ENCODE peak calls at places on chromosomes 16 and 17, in nine cellular contexts. R, H, X, Q, O, T, U, E and Z are unnamed samples.

GRCh38 chr17:2500446-2500845 is 11.2 kb downstream of the METTL16 start:
- DNase-seq in R (no peak), Q (no peak), H (no peak), U (no peak), E (no peak), O (no peak), T (no peak), X (no peak), Z (no peak)

GRCh38 chr17:74394977-74395376 is 27.7 kb downstream of the GPR142 start:
- DNase-seq in R (peak; percentile 37), E (no peak), O (no peak), H (no peak), Q (no peak), T (peak; percentile 86), X (no peak), U (peak; percentile 47), Z (no peak)

GRCh38 chr16:4373356-4373908 is 1.8 kb downstream of the VASN start:
- DNase-seq in T (no peak), R (no peak), X (no peak), O (no peak), E (no peak), H (peak; percentile 26), Q (no peak), U (no peak), Z (no peak)

GRCh38 chr17:49454050-49454449 is 39.4 kb upstream of the PHB1 start:
- DNase-seq in Q (no peak), U (no peak), X (no peak), H (no peak), R (no peak), T (no peak), O (no peak), E (no peak), Z (no peak)

GRCh38 chr17:4369557-4370230 is 3.2 kb upstream of the UBE2G1 start:
- DNase-seq in X (no peak), R (no peak), E (no peak), Q (no peak), O (no peak), H (no peak), T (no peak), U (no peak), Z (no peak)

GRCh38 chr16:57759541-57760356 is 24.2 kb downstream of the KATNB1 start:
- DNase-seq in E (peak; percentile 44), R (no peak), T (peak; percentile 47), Q (no peak), U (no peak), O (no peak), X (no peak), H (no peak), Z (no peak)

GRCh38 chr16:28930652-28931051 is 1.1 kb upstream of the CD19 start:
- DNase-seq in E (no peak), Q (no peak), T (no peak), X (no peak), O (no peak), H (no peak), U (no peak), R (no peak), Z (no peak)

GRCh38 chr16:68244903-68245853 is at the start of gene PLA2G15:
- DNase-seq in O (no peak), U (peak; percentile 99), H (peak; percentile 99), R (peak; percentile 97), T (peak; percentile 99), Q (no peak), E (peak; percentile 96), X (peak; percentile 94), Z (no peak)

GRCh38 chr17:81976332-81977210 is 858 bp upstream of the ASPSCR1 start:
- DNase-seq in H (no peak), Q (no peak), U (peak; percentile 55), E (peak; percentile 76), T (peak; percentile 73), R (peak; percentile 69), O (no peak), X (no peak), Z (no peak)

GRCh38 chr17:38656959-38657823 is 17.6 kb downstream of the EPOP start:
- DNase-seq in H (no peak), X (no peak), T (no peak), O (no peak), E (no peak), U (peak; percentile 25), Q (no peak), R (peak; percentile 28), Z (no peak)

GRCh38 chr17:19363460-19364035 is 1.0 kb upstream of the B9D1 start:
- DNase-seq in E (no peak), O (no peak), R (no peak), U (no peak), T (peak; percentile 41), H (no peak), X (peak; percentile 18), Q (no peak), Z (no peak)

GRCh38 chr16:539901-540530 is 12.5 kb downstream of the CAPN15 start:
- DNase-seq in R (no peak), T (no peak), H (no peak), Q (no peak), E (no peak), O (no peak), X (no peak), U (no peak), Z (no peak)

GRCh38 chr16:74942977-74943918 is 41.7 kb downstream of the WDR59 start:
- DNase-seq in H (peak; percentile 15), O (no peak), T (no peak), Q (no peak), E (no peak), U (no peak), R (no peak), X (no peak), Z (no peak)

GRCh38 chr16:74949309-74949708 is 35.6 kb downstream of the WDR59 start:
- DNase-seq in X (no peak), E (no peak), U (no peak), T (no peak), O (no peak), R (no peak), H (no peak), Q (no peak), Z (no peak)

GRCh38 chr16:74939688-74940087 is 45.2 kb downstream of the WDR59 start:
- DNase-seq in U (no peak), Q (no peak), R (no peak), E (no peak), O (no peak), H (no peak), T (no peak), X (no peak), Z (no peak)

GRCh38 chr16:74944466-74944865 is 40.5 kb downstream of the WDR59 start:
- DNase-seq in U (no peak), Q (no peak), H (no peak), R (no peak), O (no peak), T (no peak), X (no peak), E (no peak), Z (no peak)
- H3K36me3 ChIP-seq in U (no peaks in the 10 kb centered on the region), Q (peaks cover 21% of the 10 kb centered on the region), H (peaks cover 46% of the 10 kb centered on the region), R (peaks cover 15% of the 10 kb centered on the region), O (peaks cover 3% of the 10 kb centered on the region), T (no peaks in the 10 kb centered on the region), X (peaks cover 96% of the 10 kb centered on the region), E (peaks cover 78% of the 10 kb centered on the region), Z (no peaks in the 10 kb centered on the region)

GRCh38 chr16:59690216-59690615 is 956.1 kb upstream of the GOT2 start:
- DNase-seq in E (no peak), O (no peak), R (no peak), Q (no peak), X (no peak), T (no peak), H (no peak), U (no peak), Z (no peak)
- H3K4me3 ChIP-seq in E (no peak overlapping the region), O (no peak overlapping the region), R (no peak overlapping the region), Q (no peak overlapping the region), X (no peak overlapping the region), T (no peak overlapping the region), H (no peak overlapping the region), U (no peak overlapping the region), Z (no peak overlapping the region)

GRCh38 chr16:2089676-2090480 is 42.1 kb downstream of the TSC2 start:
- DNase-seq in E (no peak), T (no peak), X (no peak), R (no peak), O (no peak), H (no peak), U (peak; percentile 33), Q (no peak), Z (no peak)

GRCh38 chr16:2090819-2091721 is 43.3 kb downstream of the TSC2 start:
- DNase-seq in R (peak; percentile 94), X (no peak), E (peak; percentile 87), U (peak; percentile 92), Q (peak; percentile 41), O (peak; percentile 35), H (peak; percentile 73), T (peak; percentile 88), Z (no peak)

GRCh38 chr16:2091722-2092620 is 43.7 kb downstream of the PKD1 start:
- DNase-seq in T (no peak), U (peak; percentile 80), X (no peak), E (no peak), O (no peak), Q (no peak), R (no peak), H (no peak), Z (no peak)

GRCh38 chr16:2088759-2089358 is 41.1 kb downstream of the TSC2 start:
- DNase-seq in X (no peak), H (no peak), U (no peak), R (no peak), T (no peak), O (no peak), E (no peak), Q (peak; percentile 75), Z (no peak)

GRCh38 chr16:2090481-2090797 is 42.7 kb downstream of the TSC2 start:
- DNase-seq in Q (no peak), E (no peak), X (no peak), H (peak; percentile 58), U (no peak), O (no peak), T (peak; percentile 83), R (no peak), Z (no peak)
- H3K36me3 ChIP-seq in Q (peaks cover 25% of the 10 kb centered on the region), E (peaks cover 95% of the 10 kb centered on the region), X (peaks cover 100% of the 10 kb centered on the region), H (peaks cover 72% of the 10 kb centered on the region), U (peaks cover 5% of the 10 kb centered on the region), O (peaks cover 22% of the 10 kb centered on the region), T (peaks cover 8% of the 10 kb centered on the region), R (peaks cover 10% of the 10 kb centered on the region), Z (peaks cover 1% of the 10 kb centered on the region)

GRCh38 chr17:80831481-80831880 is 160.2 kb upstream of the CHMP6 start:
- DNase-seq in Q (no peak), H (no peak), R (no peak), X (no peak), O (no peak), U (no peak), E (no peak), T (peak; percentile 17), Z (no peak)

GRCh38 chr17:80832888-80833583 is 158.6 kb upstream of the CHMP6 start:
- DNase-seq in U (peak; percentile 81), T (peak; percentile 92), H (peak; percentile 78), E (peak; percentile 81), Q (peak; percentile 86), X (peak; percentile 88), O (peak; percentile 76), R (peak; percentile 66), Z (peak; percentile 98)

GRCh38 chr17:80833952-80834895 is 157.4 kb upstream of the CHMP6 start:
- DNase-seq in T (peak; percentile 80), U (peak; percentile 34), R (peak; percentile 18), Q (no peak), H (peak; percentile 65), O (no peak), E (peak; percentile 47), X (no peak), Z (no peak)

GRCh38 chr17:80830020-80830780 is 161.4 kb upstream of the CHMP6 start:
- DNase-seq in T (peak; percentile 47), H (no peak), Q (no peak), O (no peak), X (no peak), R (no peak), U (no peak), E (no peak), Z (no peak)

GRCh38 chr17:80832266-80832676 is 159.4 kb upstream of the CHMP6 start:
- DNase-seq in E (no peak), X (no peak), U (peak; percentile 25), R (no peak), Q (no peak), H (no peak), T (peak; percentile 49), O (peak; percentile 29), Z (no peak)
- H3K4me3 ChIP-seq in E (peak overlapping the region; percentile 52), X (peak overlapping the region; percentile 49), U (no peak overlapping the region), R (no peak overlapping the region), Q (peak overlapping the region; percentile 41), H (peak overlapping the region; percentile 56), T (peak overlapping the region; percentile 62), O (no peak overlapping the region), Z (peak overlapping the region; percentile 56)